ENCODE peak calls at places on chromosome 3, in five cellular contexts. F is IMR-90, B is H9, M is mesenchymal stem cell, V is H1. I is an unnamed sample.

GRCh38 chr3:107643038-107643883 is 120.5 kb downstream of the BBX start:
- DNase-seq in F (no peak), B (no peak), M (no peak), V (no peak), I (no peak)

GRCh38 chr3:143418391-143418790 is 298.8 kb downstream of the CHST2 start:
- DNase-seq in F (no peak), B (no peak), M (no peak), V (no peak), I (no peak)

GRCh38 chr3:60746690-60747416 is 504.4 kb downstream of the FHIT start:
- DNase-seq in F (peak), B (no peak), M (peak), V (no peak), I (no peak)

GRCh38 chr3:52399131-52399530 is 45.8 kb downstream of the SEMA3G start:
- DNase-seq in F (no peak), B (no peak), M (no peak), V (no peak), I (no peak)

GRCh38 chr3:23055733-23056376 is 147.3 kb upstream of the UBE2E2 start:
- DNase-seq in F (peak), B (no peak), M (peak), V (no peak), I (no peak)

GRCh38 chr3:171838218-171838720 is 4.9 kb upstream of the TMEM212 start:
- DNase-seq in F (peak), B (no peak), M (peak), V (no peak), I (no peak)

GRCh38 chr3:52058111-52058510 is 1.7 kb upstream of the DUSP7 start:
- DNase-seq in F (no peak), B (no peak), M (no peak), V (no peak), I (no peak)

GRCh38 chr3:152595975-152596832 is 238.7 kb upstream of the P2RY1 start:
- DNase-seq in F (peak), B (no peak), M (peak), V (no peak), I (no peak)

GRCh38 chr3:85835857-85836470 is 877.2 kb downstream of the CADM2 start:
- DNase-seq in F (no peak), B (no peak), M (no peak), V (no peak), I (no peak)

GRCh38 chr3:195546130-195546560 is 3.0 kb upstream of the PPP1R2 start:
- DNase-seq in F (peak), B (no peak), M (peak), V (no peak), I (no peak)

GRCh38 chr3:126832933-126833332 is 128.9 kb downstream of the CHCHD6 start:
- DNase-seq in F (no peak), B (no peak), M (no peak), V (no peak), I (no peak)

GRCh38 chr3:51748327-51748726 is 30.7 kb downstream of the IQCF6 start:
- DNase-seq in F (no peak), B (no peak), M (no peak), V (no peak), I (no peak)

GRCh38 chr3:188839187-188839695 is 332.5 kb upstream of the TPRG1 start:
- DNase-seq in F (no peak), B (no peak), M (peak), V (no peak), I (no peak)

GRCh38 chr3:72487078-72487765 is 361.0 kb downstream of the SHQ1 start:
- DNase-seq in F (peak), B (peak), M (peak), V (no peak), I (no peak)

GRCh38 chr3:30945291-30945690 is 50.8 kb upstream of the GADL1 start:
- DNase-seq in F (no peak), B (no peak), M (no peak), V (no peak), I (no peak)

GRCh38 chr3:185149591-185149990 is 3.3 kb downstream of the C3orf70 start:
- DNase-seq in F (no peak), B (no peak), M (no peak), V (no peak), I (no peak)

GRCh38 chr3:126659915-126660886 is 5.3 kb upstream of the TXNRD3 start:
- DNase-seq in F (no peak), B (peak), M (no peak), V (no peak), I (no peak)

GRCh38 chr3:46692566-46692983 is 904 bp downstream of the ALS2CL start:
- DNase-seq in F (no peak), B (peak), M (no peak), V (no peak), I (no peak)

GRCh38 chr3:138065939-138066338 is 49.5 kb downstream of the DZIP1L start:
- DNase-seq in F (no peak), B (no peak), M (no peak), V (no peak), I (no peak)

GRCh38 chr3:31695280-31696008 is 162.7 kb downstream of the STT3B start:
- DNase-seq in F (no peak), B (peak), M (no peak), V (no peak), I (no peak)

GRCh38 chr3:87435926-87436630 is 159.7 kb upstream of the POU1F1 start:
- DNase-seq in F (no peak), B (no peak), M (no peak), V (no peak), I (no peak)

GRCh38 chr3:31166249-31166885 is 271.9 kb upstream of the GADL1 start:
- DNase-seq in F (peak), B (no peak), M (peak), V (no peak), I (no peak)

GRCh38 chr3:29525254-29525881 is 244.5 kb downstream of the RBMS3 start:
- DNase-seq in F (peak), B (no peak), M (peak), V (no peak), I (no peak)

GRCh38 chr3:83033123-83033522 is 1271.7 kb upstream of the GBE1 start:
- DNase-seq in F (no peak), B (no peak), M (no peak), V (no peak), I (no peak)

GRCh38 chr3:94413721-94414106 is 350.9 kb downstream of the NSUN3 start:
- DNase-seq in F (peak), B (no peak), M (no peak), V (no peak), I (no peak)

DNA sequence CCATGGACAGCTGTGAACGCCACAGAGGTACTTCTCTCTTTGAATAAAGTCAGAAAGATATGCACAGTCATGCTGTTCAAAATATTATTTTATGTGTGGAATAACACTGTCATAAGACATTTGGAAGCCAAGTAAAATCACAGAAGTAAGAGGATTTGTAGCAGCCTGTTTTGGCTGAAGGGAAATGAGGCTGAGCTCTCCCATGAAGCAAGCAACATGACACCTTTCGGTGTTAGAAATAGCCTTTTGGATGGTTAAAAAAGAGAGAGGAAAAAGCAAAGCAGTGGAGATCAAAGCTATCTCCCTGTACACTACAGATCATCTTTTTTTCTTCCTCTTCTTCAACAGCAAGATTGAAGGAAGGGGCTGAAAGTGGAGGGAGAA is 755.3 kb downstream of the ROBO1 start:
- DNase-seq in F (no peak), B (no peak), M (no peak), V (no peak), I (no peak)
- H2AFZ ChIP-seq in F (no peak), B (no peak), M (no peak), V (no peak), I (no peak)

DNA sequence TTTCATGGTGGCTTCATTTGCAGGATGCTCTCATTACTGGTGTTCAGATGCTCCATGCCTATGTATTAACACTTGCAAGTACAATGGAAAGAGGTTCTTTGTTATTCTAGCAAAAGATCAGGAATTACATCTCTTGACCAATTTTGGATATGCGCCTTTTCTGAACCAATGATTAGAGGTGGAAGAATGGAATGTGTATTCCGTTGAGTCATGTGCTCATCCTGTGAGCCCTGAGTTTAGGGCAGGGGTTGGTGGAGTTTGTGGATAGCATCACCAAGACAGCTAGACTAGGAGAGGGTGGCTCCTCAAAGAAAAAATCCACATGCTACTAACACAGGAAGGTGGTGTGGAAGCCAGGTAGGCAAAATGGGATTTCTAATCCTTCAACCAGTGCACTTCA is 80.7 kb upstream of the SLC25A26 start:
- DNase-seq in F (no peak), B (no peak), M (no peak), V (no peak), I (no peak)
- H3K18ac ChIP-seq in F (no peak), B (no peak), M (no peak), V (no peak), I (no peak)

DNA sequence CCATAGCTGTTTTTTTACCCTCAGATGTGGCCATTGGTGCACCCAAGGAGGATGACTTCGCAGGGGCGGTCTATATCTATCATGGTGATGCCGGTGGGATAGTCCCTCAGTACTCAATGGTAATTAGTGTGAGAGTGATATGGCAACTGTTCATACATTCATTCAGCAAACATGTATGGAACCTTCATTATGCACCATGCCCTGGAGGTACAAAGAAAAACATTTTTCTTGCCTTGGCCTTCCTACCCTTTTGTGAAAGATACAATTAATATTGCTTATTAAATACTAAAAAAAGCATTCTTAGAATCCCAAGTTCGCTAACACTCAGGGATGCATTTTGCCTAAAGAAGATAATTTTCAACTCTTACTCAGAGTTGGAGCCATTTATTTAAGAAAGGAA is 342.4 kb upstream of the CTDSPL start:
- DNase-seq in F (no peak), B (no peak), M (no peak), V (no peak), I (no peak)
- H2AFZ ChIP-seq in F (no peak), B (no peak), M (no peak), V (no peak), I (no peak)

GRCh38 chr3:16663852-16664712 is 58.9 kb upstream of the DAZL start:
- DNase-seq in F (no peak), B (peak), M (no peak), V (no peak), I (no peak)

GRCh38 chr3:16658004-16658932 is 53.0 kb upstream of the DAZL start:
- DNase-seq in F (no peak), B (peak), M (no peak), V (no peak), I (peak)

GRCh38 chr3:16653712-16654111 is 48.5 kb upstream of the DAZL start:
- DNase-seq in F (no peak), B (no peak), M (no peak), V (no peak), I (no peak)

DNA sequence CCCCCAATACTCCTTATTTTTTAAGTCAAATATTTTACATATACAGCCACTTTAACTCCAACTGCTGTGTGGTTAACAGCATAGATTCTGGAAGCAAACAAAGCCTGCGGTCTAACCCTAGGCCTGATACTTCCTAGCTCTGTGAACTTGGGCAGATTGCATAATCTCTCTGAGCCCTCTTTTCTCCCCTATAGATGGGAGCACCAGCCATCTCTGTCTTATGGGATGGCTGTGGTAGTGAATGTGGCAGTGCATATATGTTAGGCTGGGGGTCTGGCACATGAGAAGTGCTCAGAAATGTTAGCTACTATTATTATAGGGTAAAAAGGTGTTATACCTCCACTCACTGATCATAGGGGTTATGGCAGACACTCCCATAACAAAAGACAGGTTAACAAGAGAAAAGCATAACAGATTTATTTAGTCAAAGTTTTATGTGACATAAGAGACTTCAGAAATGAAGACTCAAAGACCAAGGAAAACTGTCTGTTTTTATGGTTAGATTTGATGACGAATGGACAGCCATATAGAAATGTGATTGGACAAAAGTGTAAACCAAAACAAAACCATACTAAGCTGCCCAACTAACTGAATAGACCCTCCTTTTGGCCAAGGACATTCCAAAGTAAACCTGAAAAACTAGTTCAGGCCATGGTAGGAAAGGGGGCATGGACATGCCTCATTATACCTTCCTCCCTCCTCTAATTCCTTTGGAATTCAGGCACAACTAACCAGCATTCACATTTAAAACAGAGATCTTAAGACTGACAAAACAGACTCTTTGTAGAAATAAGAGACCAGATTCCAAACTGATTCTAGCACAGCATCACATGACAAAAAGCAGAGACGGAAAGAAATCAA is 53.9 kb upstream of the DAZL start:
- DNase-seq in F (no peak), B (no peak), M (no peak), V (no peak), I (no peak)
- H3K18ac ChIP-seq in F (no peak), B (no peak), M (no peak), V (peak), I (no peak)

DNA sequence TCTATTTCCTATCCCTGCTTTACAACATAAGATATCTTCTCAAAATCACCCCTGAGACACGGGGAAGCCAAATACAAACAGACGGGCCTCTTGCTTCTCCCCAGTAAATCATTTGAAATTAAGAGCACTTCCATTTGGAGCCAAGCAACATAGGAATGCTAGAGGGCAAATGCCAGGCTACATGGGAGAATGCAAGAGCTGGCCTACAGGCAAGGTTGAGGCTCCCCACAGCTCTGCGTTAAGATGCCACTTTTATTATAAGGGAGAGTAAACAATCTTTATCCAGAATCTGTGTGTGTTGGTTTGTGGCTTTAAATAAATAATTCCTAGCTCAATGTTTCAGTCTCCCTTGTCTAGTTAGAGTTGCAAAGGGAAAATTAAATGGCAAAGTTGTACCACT is 305.1 kb upstream of the KCNH8 start:
- DNase-seq in F (no peak), B (no peak), M (no peak), V (no peak), I (no peak)
- H2AFZ ChIP-seq in F (no peak), B (no peak), M (no peak), V (peak), I (no peak)

GRCh38 chr3:187640823-187641135 is 29.4 kb downstream of the SST start:
- DNase-seq in F (no peak), B (no peak), M (no peak), V (no peak), I (no peak)
- H3K18ac ChIP-seq in F (no peak), B (no peak), M (no peak), V (no peak), I (no peak)

DNA sequence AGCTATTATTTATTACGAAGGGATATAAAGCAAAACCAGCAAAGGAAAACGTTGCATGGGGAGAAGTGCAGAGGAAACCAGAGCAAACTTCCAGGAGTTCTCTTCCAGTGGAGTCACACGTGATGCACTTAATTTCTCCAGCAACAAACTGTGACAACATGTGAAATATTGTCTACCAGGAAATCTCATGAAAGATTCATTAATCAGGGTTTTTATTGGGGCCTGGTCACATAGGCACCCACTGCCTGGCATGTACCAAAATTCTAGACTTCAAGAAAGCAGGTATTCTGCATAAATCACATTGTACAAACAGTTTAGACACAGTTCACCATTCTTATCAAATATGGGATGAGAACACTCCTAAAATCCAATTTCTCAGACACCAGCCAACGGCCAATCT is 5.4 kb upstream of the TFG start:
- DNase-seq in F (no peak), B (no peak), M (no peak), V (no peak), I (no peak)
- H2AFZ ChIP-seq in F (no peak), B (no peak), M (no peak), V (no peak), I (no peak)

I was measured in neuronal stem cell.